ENCODE peak calls at places on chromosomes 6 and 20, in five cellular contexts. J is WTC11, O is HFFc6, Z is AG04450, I is body of pancreas. T is an unnamed sample.

GRCh38 chr6:37942606-37943376 is 123.3 kb downstream of the ZFAND3 start:
- DNase-seq in O (no peak), J (no peak), Z (no peak), I (no peak), T (no peak)

GRCh38 chr20:23937303-23938117 is 51.1 kb downstream of the GGTLC1 start:
- DNase-seq in Z (no peak), O (peak; percentile 41), I (peak; percentile 72), J (peak; percentile 75), T (no peak)

GRCh38 chr6:163828038-163828790 is 413.7 kb downstream of the QKI start:
- DNase-seq in Z (no peak), O (no peak), J (no peak), I (no peak), T (no peak)

GRCh38 chr6:121505284-121505683 is 69.8 kb downstream of the GJA1 start:
- DNase-seq in I (no peak), J (no peak), O (no peak), Z (no peak), T (no peak)

GRCh38 chr6:135282425-135282824 is 101.3 kb downstream of the MYB start:
- DNase-seq in I (no peak), O (no peak), Z (no peak), J (no peak), T (no peak)

GRCh38 chr6:48113130-48113529 is 2.1 kb upstream of the PTCHD4 start:
- DNase-seq in Z (no peak), I (no peak), O (no peak), J (no peak), T (no peak)

GRCh38 chr6:36725581-36725980 is 28.0 kb downstream of the RAB44 start:
- DNase-seq in Z (no peak), I (no peak), J (no peak), O (no peak), T (no peak)

GRCh38 chr6:73231986-73232391 is 6.7 kb upstream of the KHDC1L start:
- DNase-seq in J (no peak), Z (no peak), I (no peak), O (no peak), T (no peak)

GRCh38 chr20:43988867-43989266 is 74.2 kb downstream of the TOX2 start:
- DNase-seq in O (peak; percentile 62), Z (peak; percentile 10), J (no peak), I (no peak), T (no peak)

GRCh38 chr6:73796881-73797280 is 100.9 kb downstream of the CD109 start:
- DNase-seq in O (no peak), I (no peak), J (no peak), Z (no peak), T (no peak)

GRCh38 chr6:57072108-57072507 is 17.9 kb upstream of the ZNF451 start:
- DNase-seq in J (no peak), Z (no peak), O (no peak), I (no peak), T (no peak)

GRCh38 chr6:29537714-29538403 is 21.7 kb downstream of the UBD start:
- DNase-seq in I (no peak), O (no peak), J (no peak), Z (no peak), T (no peak)

GRCh38 chr20:18805881-18806280 is 7.7 kb upstream of the SCP2D1 start:
- DNase-seq in Z (no peak), O (no peak), I (no peak), J (no peak), T (no peak)

GRCh38 chr20:32969356-32970114 is 34.7 kb downstream of the SUN5 start:
- DNase-seq in Z (no peak), I (no peak), O (no peak), J (no peak), T (no peak)

GRCh38 chr6:25133479-25133878 is 145.7 kb upstream of the CARMIL1 start:
- DNase-seq in O (no peak), J (no peak), I (no peak), Z (no peak), T (no peak)

GRCh38 chr6:168711049-168711640 is 270.2 kb downstream of the SMOC2 start:
- DNase-seq in J (no peak), O (no peak), I (no peak), Z (no peak), T (no peak)

GRCh38 chr20:24813936-24814335 is 135.1 kb upstream of the CST7 start:
- DNase-seq in J (no peak), O (no peak), Z (no peak), I (no peak), T (no peak)

GRCh38 chr6:36604090-36605060 is 10.2 kb downstream of the SRSF3 start:
- DNase-seq in I (no peak), Z (no peak), O (no peak), J (no peak), T (no peak)

GRCh38 chr20:49386848-49387605 is 95.4 kb downstream of the KCNB1 start:
- DNase-seq in J (no peak), O (no peak), I (no peak), Z (no peak), T (no peak)

GRCh38 chr20:32539817-32540675 is 45.1 kb downstream of the NOL4L start:
- DNase-seq in I (peak; percentile 32), O (no peak), Z (no peak), J (no peak), T (no peak)

GRCh38 chr6:132712366-132712765 is 1.5 kb downstream of the VNN1 start:
- DNase-seq in I (peak; percentile 15), O (peak; percentile 43), Z (no peak), J (no peak), T (no peak)

GRCh38 chr6:53837875-53838806 is 43.3 kb downstream of the LRRC1 start:
- DNase-seq in I (no peak), Z (no peak), O (no peak), J (no peak), T (no peak)

GRCh38 chr20:1810926-1811620 is 84.1 kb upstream of the SIRPA start:
- DNase-seq in I (no peak), O (no peak), Z (no peak), J (no peak), T (no peak)

GRCh38 chr6:16723833-16724232 is 37.4 kb downstream of the ATXN1 start:
- DNase-seq in J (no peak), I (no peak), Z (peak; percentile 87), O (peak; percentile 95), T (peak; percentile 78)

GRCh38 chr6:46357591-46357990 is 133.7 kb downstream of the RCAN2 start:
- DNase-seq in I (no peak), O (no peak), Z (no peak), J (no peak), T (no peak)

GRCh38 chr6:27669278-27669797 is 196.4 kb upstream of the ZNF184 start:
- DNase-seq in Z (no peak), I (no peak), J (no peak), O (no peak), T (no peak)

GRCh38 chr6:90217621-90218496 is 78.8 kb downstream of the BACH2 start:
- DNase-seq in I (peak; percentile 76), O (no peak), Z (no peak), J (no peak), T (peak; percentile 71)

GRCh38 chr6:85453052-85453451 is 3.2 kb downstream of the NT5E start:
- DNase-seq in I (no peak), O (no peak), J (no peak), Z (no peak), T (no peak)

GRCh38 chr6:3865463-3865862 is 16.3 kb downstream of the FAM50B start:
- DNase-seq in I (no peak), Z (no peak), J (no peak), O (no peak), T (no peak)

GRCh38 chr20:10225439-10226080 is 6.9 kb downstream of the SNAP25 start:
- DNase-seq in Z (no peak), O (no peak), J (no peak), I (no peak), T (no peak)
- TF ChIP-seq CTCF in Z (peak; percentile 41), O (peak; percentile 27), J (peak; percentile 34), I (no peak), T (peak; percentile 30)

GRCh38 chr20:38601216-38602184 is at the start of gene ARHGAP40:
- DNase-seq in I (no peak), J (peak; percentile 58), Z (no peak), O (peak; percentile 11), T (no peak)
- TF ChIP-seq CTCF in I (no peak), J (no peak), Z (peak; percentile 17), O (peak; percentile 56), T (no peak)

DNA sequence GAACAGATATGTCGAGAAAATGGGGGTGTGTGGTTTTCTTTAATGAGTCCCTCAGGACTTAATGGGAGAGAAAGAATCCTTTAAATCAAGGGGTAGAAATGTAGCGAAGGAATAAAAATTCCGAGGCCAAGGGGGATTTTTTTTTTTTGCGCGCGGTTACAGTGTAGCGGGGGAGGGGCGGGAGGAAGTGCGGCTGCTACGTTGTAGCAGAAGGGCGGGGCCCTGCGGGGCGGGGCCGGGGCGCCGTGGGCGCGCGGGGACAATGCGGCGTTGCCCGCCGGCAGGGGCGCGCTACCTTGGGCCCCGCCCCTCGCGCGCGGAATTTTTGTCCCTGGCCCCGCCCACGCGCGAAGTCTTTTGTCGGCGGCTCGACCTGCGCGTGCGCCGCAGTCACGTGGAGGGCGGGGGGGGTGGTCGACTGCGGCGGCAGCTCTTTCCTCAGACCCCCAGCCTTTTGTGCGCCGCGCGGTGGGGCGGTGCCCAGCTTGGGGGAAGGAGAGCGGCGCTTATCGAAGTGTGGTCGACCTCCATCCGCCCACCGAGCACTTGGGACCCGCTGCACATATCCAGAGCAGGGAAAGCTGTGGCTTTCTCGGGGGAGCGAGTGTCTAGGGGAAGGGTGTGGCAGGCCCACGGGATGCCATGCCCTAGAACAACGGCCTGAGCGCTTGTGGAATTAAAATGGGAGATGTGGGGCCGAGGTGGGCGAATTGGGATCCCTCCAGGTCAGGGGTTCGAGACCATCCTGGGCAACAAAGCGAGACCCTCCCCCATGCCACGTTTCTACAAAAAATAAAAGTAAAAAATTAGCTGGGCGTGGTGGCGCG is 1.3 kb downstream of the TUBB start:
- DNase-seq in Z (peak; percentile 78), O (peak; percentile 84), I (peak; percentile 92), J (peak; percentile 81), T (peak; percentile 82)
- TF ChIP-seq CTCF in Z (peak; percentile 25), O (peak; percentile 80), I (peak; percentile 41), J (peak; percentile 19), T (peak; percentile 12)

GRCh38 chr6:43213431-43213830 is 15.8 kb downstream of the DNPH1 start:
- DNase-seq in J (no peak), I (no peak), Z (no peak), O (no peak), T (no peak)

GRCh38 chr6:43215066-43215465 is 14.2 kb downstream of the DNPH1 start:
- DNase-seq in Z (no peak), O (no peak), I (no peak), J (no peak), T (no peak)

GRCh38 chr6:43207286-43207685 is 22.0 kb downstream of the DNPH1 start:
- DNase-seq in J (no peak), O (no peak), Z (no peak), I (no peak), T (no peak)

GRCh38 chr6:43216200-43216599 is 13.1 kb downstream of the DNPH1 start:
- DNase-seq in I (no peak), J (no peak), Z (no peak), O (no peak), T (no peak)

GRCh38 chr6:43211960-43212359 is 17.3 kb downstream of the DNPH1 start:
- DNase-seq in I (no peak), J (no peak), Z (no peak), O (no peak), T (no peak)
- TF ChIP-seq CTCF in I (no peak), J (no peak), Z (peak; percentile 19), O (no peak), T (no peak)

T was measured in AG09319.